ENCODE peak calls at places on chromosomes 3 and 15, in four cellular contexts. L is effector memory CD4-positive, alpha-beta T cell; E is AML-193; G is adipocyte. K is an unnamed sample.

GRCh38 chr3:194505791-194506415 is 19.1 kb upstream of the ATP13A3 start:
- DNase-seq in L (no peak), E (no peak), G (no peak), K (no peak)

GRCh38 chr15:74780983-74781672 is 752 bp upstream of the CSK start:
- DNase-seq in L (peak), E (peak), G (peak), K (no peak)

GRCh38 chr3:113274959-113275556 is 63.7 kb downstream of the BOC start:
- DNase-seq in L (no peak), E (no peak), G (no peak), K (no peak)

GRCh38 chr3:105504440-105504951 is 137.8 kb downstream of the ALCAM start:
- DNase-seq in L (no peak), E (no peak), G (no peak), K (peak)

GRCh38 chr3:190322604-190323240 is 476 bp upstream of the CLDN1 start:
- DNase-seq in L (no peak), E (no peak), G (no peak), K (no peak)

GRCh38 chr15:99442268-99442897 is 123.4 kb upstream of the MEF2A start:
- DNase-seq in L (no peak), E (no peak), G (peak), K (no peak)

GRCh38 chr15:43903864-43904290 is 77.1 kb downstream of the WDR76 start:
- DNase-seq in L (peak), E (peak), G (peak), K (peak)

GRCh38 chr3:55189359-55189801 is 261.5 kb upstream of the LRTM1 start:
- DNase-seq in L (no peak), E (no peak), G (peak), K (no peak)

GRCh38 chr3:19543212-19543841 is 390.7 kb downstream of the EFHB start:
- DNase-seq in L (no peak), E (peak), G (peak), K (no peak)

GRCh38 chr3:95752199-95752598 is 1062.2 kb upstream of the EPHA6 start:
- DNase-seq in L (no peak), E (no peak), G (no peak), K (no peak)

GRCh38 chr15:85722374-85722773 is 72.4 kb downstream of the KLHL25 start:
- DNase-seq in L (no peak), E (no peak), G (no peak), K (no peak)

GRCh38 chr3:195756935-195757302 is 36.1 kb downstream of the MUC20 start:
- DNase-seq in L (no peak), E (no peak), G (no peak), K (no peak)

GRCh38 chr3:134694445-134694844 is 43.6 kb upstream of the KY start:
- DNase-seq in L (no peak), E (no peak), G (no peak), K (no peak)

GRCh38 chr15:64883097-64883581 is 28.6 kb upstream of the ANKDD1A start:
- DNase-seq in L (no peak), E (peak), G (peak), K (no peak)

GRCh38 chr3:152277198-152277597 is 8.5 kb downstream of the MBNL1 start:
- DNase-seq in L (no peak), E (no peak), G (no peak), K (no peak)

GRCh38 chr15:60526127-60526616 is 47.2 kb upstream of the ICE2 start:
- DNase-seq in L (peak), E (no peak), G (no peak), K (no peak)

GRCh38 chr3:12409625-12410596 is 74.4 kb upstream of the TSEN2 start:
- DNase-seq in L (no peak), E (no peak), G (no peak), K (no peak)

GRCh38 chr15:70351941-70352774 is 254.4 kb upstream of the TLE3 start:
- DNase-seq in L (no peak), E (no peak), G (no peak), K (no peak)

GRCh38 chr3:35408882-35409281 is 230.4 kb upstream of the ARPP21 start:
- DNase-seq in L (no peak), E (no peak), G (no peak), K (no peak)

GRCh38 chr3:16767006-16767405 is 117.7 kb upstream of the PLCL2 start:
- DNase-seq in L (no peak), E (no peak), G (no peak), K (no peak)

GRCh38 chr3:64351713-64352595 is 126.7 kb upstream of the PRICKLE2 start:
- DNase-seq in L (no peak), E (no peak), G (no peak), K (no peak)

GRCh38 chr15:96887730-96888129 is 557.2 kb downstream of the NR2F2 start:
- DNase-seq in L (no peak), E (no peak), G (no peak), K (no peak)

GRCh38 chr15:90588427-90588826 is 58.7 kb downstream of the CRTC3 start:
- DNase-seq in L (no peak), E (no peak), G (no peak), K (no peak)

GRCh38 chr3:15636028-15636709 is 34.6 kb downstream of the BTD start:
- DNase-seq in L (no peak), E (no peak), G (peak), K (no peak)

GRCh38 chr3:59726279-59726678 is 676.5 kb upstream of the CFAP20DC start:
- DNase-seq in L (no peak), E (no peak), G (no peak), K (no peak)

GRCh38 chr3:99875925-99876781 is 58.5 kb downstream of the CMSS1 start:
- DNase-seq in L (peak), E (no peak), G (peak), K (peak)

GRCh38 chr3:48747703-48748102 is 30.7 kb upstream of the IP6K2 start:
- DNase-seq in L (no peak), E (no peak), G (no peak), K (no peak)

GRCh38 chr15:55696221-55696620 is 46.7 kb downstream of the PRTG start:
- DNase-seq in L (no peak), E (no peak), G (peak), K (no peak)

GRCh38 chr3:13890377-13891016 is 10.6 kb upstream of the WNT7A start:
- DNase-seq in L (no peak), E (no peak), G (no peak), K (no peak)

GRCh38 chr3:4665197-4665596 is 172.0 kb downstream of the ITPR1 start:
- DNase-seq in L (no peak), E (no peak), G (no peak), K (no peak)

GRCh38 chr3:99544819-99545281 is 93.5 kb upstream of the COL8A1 start:
- DNase-seq in L (no peak), E (no peak), G (peak), K (no peak)

GRCh38 chr3:65914740-65915366 is 123.9 kb downstream of the MAGI1 start:
- DNase-seq in L (no peak), E (peak), G (peak), K (no peak)

GRCh38 chr3:10757021-10757820 is 58.8 kb upstream of the SLC6A11 start:
- DNase-seq in L (no peak), E (no peak), G (no peak), K (no peak)

GRCh38 chr3:20099020-20099539 is 58.8 kb downstream of the KAT2B start:
- DNase-seq in L (no peak), E (no peak), G (peak), K (no peak)

GRCh38 chr3:170220871-170221270 is 1.4 kb upstream of the PRKCI start:
- DNase-seq in L (no peak), E (no peak), G (no peak), K (no peak)

GRCh38 chr15:77966540-77967290 is 110.8 kb downstream of the TBC1D2B start:
- DNase-seq in L (no peak), E (peak), G (peak), K (no peak)

GRCh38 chr3:184466413-184466960 is 86.6 kb downstream of the CHRD start:
- DNase-seq in L (no peak), E (no peak), G (no peak), K (no peak)

K was measured in NCI-H524 treated with DMSO at 0.1 percent for 48 hours.